ENCODE peak calls at places on chromosomes 2 and 18, in four cellular contexts. H, P, O and Y are unnamed samples.
A peak's percentile ranks its signal among the peaks of the same experiment; 100 is the strongest.

GRCh38 chr2:95031076-95031725 is 5.7 kb downstream of the MAL start:
- DNase-seq in H (no peak), P (no peak), O (no peak), Y (no peak)

GRCh38 chr18:48662021-48662661 is 123.3 kb downstream of the CTIF start:
- DNase-seq in H (peak; percentile 70), P (peak; percentile 21), O (no peak), Y (no peak)

GRCh38 chr18:40868110-40868858 is 1086.8 kb upstream of the PIK3C3 start:
- DNase-seq in H (peak; percentile 3), P (peak; percentile 6), O (no peak), Y (no peak)

GRCh38 chr2:105597831-105598293 is 146.8 kb upstream of the NCK2 start:
- DNase-seq in H (no peak), P (no peak), O (no peak), Y (no peak)

GRCh38 chr2:239189711-239190131 is 211.1 kb downstream of the HDAC4 start:
- DNase-seq in H (no peak), P (no peak), O (no peak), Y (no peak)

GRCh38 chr2:33476100-33476792 is at the start of gene RASGRP3:
- DNase-seq in H (peak; percentile 44), P (peak; percentile 69), O (no peak), Y (peak; percentile 18)

GRCh38 chr18:23828426-23828825 is 139.2 kb downstream of the LAMA3 start:
- DNase-seq in H (peak; percentile 23), P (peak; percentile 34), O (no peak), Y (peak; percentile 23)

GRCh38 chr2:130154773-130155765 is 10.2 kb upstream of the CCDC74B start:
- DNase-seq in H (no peak), P (no peak), O (no peak), Y (no peak)

GRCh38 chr2:218400167-218400929 is 680 bp downstream of the CTDSP1 start:
- DNase-seq in H (no peak), P (peak; percentile 41), O (no peak), Y (peak; percentile 58)

GRCh38 chr2:231709636-231709980 is 1.3 kb downstream of the PTMA start:
- DNase-seq in H (no peak), P (no peak), O (no peak), Y (peak; percentile 17)

GRCh38 chr2:36473230-36473629 is 117.7 kb downstream of the CRIM1 start:
- DNase-seq in H (no peak), P (no peak), O (no peak), Y (no peak)

GRCh38 chr2:193584522-193584938 is 1389.8 kb upstream of the TMEFF2 start:
- DNase-seq in H (peak; percentile 71), P (no peak), O (no peak), Y (no peak)

GRCh38 chr2:134398300-134398699 is 144.4 kb downstream of the MGAT5 start:
- DNase-seq in H (no peak), P (no peak), O (no peak), Y (no peak)

GRCh38 chr2:157367704-157368103 is 42.1 kb upstream of the ERMN start:
- DNase-seq in H (no peak), P (no peak), O (no peak), Y (no peak)

GRCh38 chr2:233544079-233544690 is 22.4 kb downstream of the USP40 start:
- DNase-seq in H (no peak), P (no peak), O (no peak), Y (no peak)

GRCh38 chr18:36539674-36540073 is 242.2 kb downstream of the FHOD3 start:
- DNase-seq in H (no peak), P (no peak), O (no peak), Y (no peak)

GRCh38 chr2:171723724-171724683 is 36.7 kb downstream of the DYNC1I2 start:
- DNase-seq in H (peak; percentile 12), P (no peak), O (no peak), Y (peak; percentile 30)

GRCh38 chr2:47534179-47534919 is 131.4 kb downstream of the MSH2 start:
- DNase-seq in H (no peak), P (no peak), O (no peak), Y (peak; percentile 60)

GRCh38 chr2:28274911-28275685 is 117.6 kb upstream of the FOSL2 start:
- DNase-seq in H (no peak), P (peak; percentile 73), O (no peak), Y (peak; percentile 50)

GRCh38 chr2:137929504-137929886 is 34.8 kb upstream of the HNMT start:
- DNase-seq in H (no peak), P (no peak), O (no peak), Y (no peak)

GRCh38 chr2:39608690-39609457 is 56.8 kb upstream of the TMEM178A start:
- DNase-seq in H (no peak), P (no peak), O (no peak), Y (no peak)

GRCh38 chr2:56369316-56369715 is 185.5 kb downstream of the CCDC85A start:
- DNase-seq in H (no peak), P (no peak), O (no peak), Y (no peak)

DNA sequence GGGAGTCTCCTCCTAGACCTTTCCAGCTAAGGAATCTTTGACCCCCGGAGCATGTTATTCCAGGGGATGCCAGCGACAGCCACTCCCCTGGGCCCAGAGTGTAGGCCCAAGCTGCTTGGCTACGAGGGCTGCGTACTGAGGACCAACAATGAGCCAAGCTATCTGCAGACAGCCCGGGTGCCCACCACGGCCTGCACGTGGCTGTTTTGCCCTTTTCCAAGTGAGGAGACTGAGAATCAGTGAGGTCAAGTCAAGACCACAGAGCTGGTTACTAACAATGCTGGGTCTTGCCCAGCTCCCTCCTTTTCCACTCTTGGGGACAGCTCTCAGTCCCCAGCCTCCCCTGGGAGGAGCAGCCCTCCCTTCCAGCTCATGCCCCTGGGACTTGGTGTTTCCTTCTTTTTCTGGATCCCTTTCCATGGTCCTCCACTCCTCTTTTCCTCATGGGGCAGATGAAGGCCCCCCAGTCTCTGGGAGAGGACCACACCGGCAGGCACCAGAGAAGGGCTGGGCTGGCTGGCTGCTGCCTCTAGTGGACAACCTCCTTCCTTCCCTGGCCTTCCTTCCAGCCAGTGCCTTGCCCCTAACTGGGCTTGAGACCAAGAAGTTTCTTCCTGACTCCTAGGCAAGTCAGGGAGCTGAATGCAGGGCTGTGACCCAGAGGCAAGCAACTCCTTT is 550 bp upstream of the MALL start:
- DNase-seq in H (no peak), P (peak; percentile 73), O (no peak), Y (no peak)
- TF ChIP-seq CHD4 in H (no peak), P (no peak), O (no peak), Y (no peak)

GRCh38 chr18:77061946-77062517 is 70.6 kb downstream of the MBP start:
- DNase-seq in H (no peak), P (no peak), O (no peak), Y (peak; percentile 3)
- TF ChIP-seq USF2 in H (no peak), P (no peak), O (no peak), Y (no peak)

DNA sequence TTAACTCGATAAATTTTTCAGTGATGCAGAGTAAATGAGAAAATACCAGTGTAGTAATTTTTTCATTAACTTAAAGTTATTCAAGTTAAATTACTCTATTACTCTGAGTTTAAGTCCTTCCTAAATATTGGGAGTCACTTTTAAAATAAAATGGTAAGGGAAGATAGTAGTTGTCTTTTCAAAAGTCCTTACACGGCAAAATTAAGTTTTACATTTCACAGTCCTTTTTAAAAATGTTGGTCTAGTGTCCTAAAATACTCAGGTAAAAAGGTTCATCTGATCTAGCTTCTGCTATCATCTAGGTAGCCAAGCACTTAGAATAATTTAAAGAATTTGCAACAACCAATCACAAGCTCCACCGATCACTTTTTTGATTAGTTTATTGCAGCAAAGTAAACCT is 146.9 kb downstream of the MEMO1 start:
- DNase-seq in H (no peak), P (no peak), O (no peak), Y (no peak)
- TF ChIP-seq CHD4 in H (no peak), P (no peak), O (no peak), Y (no peak)

GRCh38 chr2:85009019-85009618 is 38.2 kb downstream of the KCMF1 start:
- DNase-seq in H (no peak), P (no peak), O (no peak), Y (peak; percentile 35)
- TF ChIP-seq USF2 in H (no peak), P (no peak), O (no peak), Y (no peak)

DNA sequence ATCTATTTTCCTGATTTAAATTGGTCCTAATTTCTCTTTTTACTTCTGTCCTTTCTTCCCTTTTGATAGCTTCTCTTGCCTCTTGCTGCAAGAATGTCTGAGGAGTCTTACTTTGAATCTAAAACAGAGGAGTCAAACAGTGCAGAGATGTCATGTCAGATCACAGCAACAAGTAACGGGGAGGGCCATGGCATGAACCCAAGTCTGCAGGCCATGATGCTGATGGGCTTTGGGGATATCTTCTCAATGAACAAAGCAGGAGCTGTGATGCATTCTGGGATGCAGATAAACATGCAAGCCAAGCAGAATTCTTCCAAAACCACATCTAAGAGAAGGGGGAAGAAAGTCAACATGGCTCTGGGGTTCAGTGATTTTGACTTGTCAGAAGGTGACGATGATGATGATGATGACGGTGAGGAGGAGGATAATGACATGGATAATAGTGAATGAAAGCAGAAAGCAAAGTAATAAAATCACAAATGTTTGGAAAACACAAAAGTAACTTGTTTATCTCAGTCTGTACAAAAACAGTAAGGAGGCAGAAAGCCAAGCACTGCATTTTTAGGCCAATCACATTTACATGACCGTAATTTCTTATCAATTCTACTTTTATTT is 133.5 kb upstream of the CDCA7 start:
- DNase-seq in H (peak; percentile 15), P (no peak), O (no peak), Y (no peak)
- TF ChIP-seq CHD4 in H (no peak), P (no peak), O (no peak), Y (no peak)

GRCh38 chr18:32158108-32158624 is 31.7 kb upstream of the MEP1B start:
- DNase-seq in H (peak; percentile 81), P (peak; percentile 40), O (peak; percentile 20), Y (peak; percentile 67)
- TF ChIP-seq USF2 in H (no peak), P (no peak), O (no peak), Y (no peak)